ENCODE peak calls at places on chromosomes 16 and 17, in four cellular contexts. S, Q, P and M are unnamed samples.

GRCh38 chr17:63407741-63408330 is 38.3 kb downstream of the CYB561 start:
- DNase-seq in P (no peak), S (no peak), Q (no peak), M (no peak)

GRCh38 chr17:77140878-77141767 is at the start of gene SEC14L1:
- DNase-seq in P (no peak), Q (peak; percentile 68), S (peak; percentile 35), M (peak; percentile 77)

GRCh38 chr17:77281024-77281903 is 140.5 kb downstream of the SEC14L1 start:
- DNase-seq in P (no peak), Q (peak; percentile 65), S (peak; percentile 90), M (peak; percentile 95)

GRCh38 chr16:75250809-75251279 is 580 bp downstream of the BCAR1 start:
- DNase-seq in Q (peak; percentile 70), S (peak; percentile 62), P (no peak), M (peak; percentile 77)

GRCh38 chr17:50903604-50904521 is 37.7 kb upstream of the TOB1 start:
- DNase-seq in P (no peak), Q (no peak), S (no peak), M (no peak)

GRCh38 chr17:76480676-76481075 is 13.3 kb downstream of the AANAT start:
- DNase-seq in P (no peak), Q (no peak), S (no peak), M (no peak)

GRCh38 chr17:63138713-63139112 is 172.7 kb downstream of the TANC2 start:
- DNase-seq in S (no peak), P (no peak), Q (no peak), M (no peak)

GRCh38 chr17:2904135-2904534 is 107.9 kb downstream of the RAP1GAP2 start:
- DNase-seq in S (no peak), Q (no peak), P (no peak), M (no peak)

GRCh38 chr17:2980211-2980903 is 83.0 kb downstream of the OR1D5 start:
- DNase-seq in S (no peak), P (no peak), Q (no peak), M (no peak)

GRCh38 chr16:66131895-66132294 is 234.6 kb upstream of the CDH5 start:
- DNase-seq in Q (no peak), P (no peak), S (no peak), M (no peak)

GRCh38 chr17:142102-142661 is 4.8 kb downstream of the SCGB1C2 start:
- DNase-seq in S (peak; percentile 18), P (no peak), Q (peak; percentile 20), M (no peak)

GRCh38 chr17:27233783-27234182 is 60.1 kb upstream of the WSB1 start:
- DNase-seq in P (no peak), S (no peak), Q (no peak), M (no peak)

GRCh38 chr16:1532081-1532760 is 1.2 kb upstream of the TMEM204 start:
- DNase-seq in P (no peak), S (no peak), Q (no peak), M (no peak)

GRCh38 chr16:79466111-79466510 is 134.4 kb downstream of the MAF start:
- DNase-seq in S (no peak), P (no peak), Q (no peak), M (no peak)

GRCh38 chr17:36525113-36525512 is 9.6 kb downstream of the MYO19 start:
- DNase-seq in S (no peak), P (no peak), Q (no peak), M (no peak)

GRCh38 chr17:41013181-41013580 is 4.3 kb upstream of the KRTAP3-1 start:
- DNase-seq in S (no peak), Q (no peak), P (no peak), M (no peak)

GRCh38 chr17:75835315-75835987 is 8.8 kb downstream of the UNC13D start:
- DNase-seq in S (no peak), Q (no peak), P (no peak), M (peak; percentile 62)

GRCh38 chr17:11598274-11599221 is at the start of gene DNAH9:
- DNase-seq in P (no peak), S (no peak), Q (peak; percentile 66), M (peak; percentile 86)

GRCh38 chr16:4369006-4369766 is 2.5 kb upstream of the VASN start:
- DNase-seq in S (no peak), Q (no peak), P (no peak), M (no peak)

GRCh38 chr17:52170963-52171572 is 12.6 kb upstream of the CA10 start:
- DNase-seq in P (no peak), Q (peak; percentile 13), S (peak; percentile 21), M (no peak)

GRCh38 chr17:83171661-83172060 is 92.3 kb downstream of the METRNL start:
- DNase-seq in P (no peak), S (no peak), Q (no peak), M (peak; percentile 35)

GRCh38 chr17:38693700-38694329 is 11.3 kb upstream of the MLLT6 start:
- DNase-seq in S (no peak), P (no peak), Q (peak; percentile 48), M (no peak)

GRCh38 chr17:2029911-2030778 is at the start of gene DPH1:
- DNase-seq in P (peak; percentile 61), Q (peak; percentile 92), S (peak; percentile 91), M (peak; percentile 86)

GRCh38 chr16:7381671-7382070 is 49.0 kb downstream of the RBFOX1 start:
- DNase-seq in P (no peak), Q (no peak), S (no peak), M (no peak)

GRCh38 chr16:85385463-85386331 is 227.4 kb upstream of the GSE1 start:
- DNase-seq in P (no peak), S (no peak), Q (peak; percentile 54), M (peak; percentile 48)

DNA sequence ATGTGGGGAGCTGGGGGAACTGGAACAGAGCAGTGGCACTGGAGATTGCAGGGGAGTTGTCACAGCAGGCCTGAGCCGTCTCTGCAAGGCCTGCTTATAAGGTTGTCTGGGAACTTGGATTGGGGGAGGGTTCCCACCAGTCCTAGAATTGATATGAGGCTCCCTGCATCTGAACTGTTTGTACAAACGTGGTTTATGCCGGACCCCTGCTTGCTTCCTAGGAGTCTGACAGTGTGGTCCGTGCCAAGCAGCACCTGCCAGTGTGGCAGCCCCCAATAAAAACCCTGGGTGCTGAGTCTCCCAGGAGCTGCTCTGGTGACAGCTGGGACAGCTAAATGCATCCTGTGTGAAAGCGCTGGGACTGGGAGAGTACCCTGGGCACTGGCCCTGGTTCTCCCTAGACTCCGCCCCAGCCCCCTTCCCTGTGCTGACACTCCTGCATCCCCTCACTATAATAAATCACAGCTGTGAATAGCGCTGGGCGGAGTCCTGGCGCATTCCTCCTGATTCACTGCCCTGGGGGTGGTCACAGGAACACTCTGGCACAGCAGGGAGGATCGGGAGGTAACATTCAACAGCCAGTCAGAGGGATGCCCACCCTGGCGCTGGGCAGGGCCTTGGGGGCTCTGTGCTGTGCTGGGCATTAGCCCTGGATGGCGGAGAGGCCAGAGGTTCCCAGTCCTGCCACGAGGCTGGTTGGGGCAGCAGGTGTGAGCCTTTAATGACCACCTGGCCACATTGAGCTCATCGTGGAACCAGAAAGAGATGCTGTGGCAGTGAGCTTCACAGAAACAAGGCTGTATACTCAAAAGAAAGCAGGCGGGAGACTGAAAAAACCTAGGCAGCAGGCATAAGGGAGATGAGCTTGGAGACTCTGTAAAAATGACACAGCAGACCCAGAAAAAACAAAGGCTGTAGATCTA is 45.6 kb downstream of the RMI2 start:
- DNase-seq in S (no peak), P (no peak), Q (no peak), M (no peak)
- TF ChIP-seq FOXK2 in S (no peak), P (no peak), Q (no peak), M (no peak)

DNA sequence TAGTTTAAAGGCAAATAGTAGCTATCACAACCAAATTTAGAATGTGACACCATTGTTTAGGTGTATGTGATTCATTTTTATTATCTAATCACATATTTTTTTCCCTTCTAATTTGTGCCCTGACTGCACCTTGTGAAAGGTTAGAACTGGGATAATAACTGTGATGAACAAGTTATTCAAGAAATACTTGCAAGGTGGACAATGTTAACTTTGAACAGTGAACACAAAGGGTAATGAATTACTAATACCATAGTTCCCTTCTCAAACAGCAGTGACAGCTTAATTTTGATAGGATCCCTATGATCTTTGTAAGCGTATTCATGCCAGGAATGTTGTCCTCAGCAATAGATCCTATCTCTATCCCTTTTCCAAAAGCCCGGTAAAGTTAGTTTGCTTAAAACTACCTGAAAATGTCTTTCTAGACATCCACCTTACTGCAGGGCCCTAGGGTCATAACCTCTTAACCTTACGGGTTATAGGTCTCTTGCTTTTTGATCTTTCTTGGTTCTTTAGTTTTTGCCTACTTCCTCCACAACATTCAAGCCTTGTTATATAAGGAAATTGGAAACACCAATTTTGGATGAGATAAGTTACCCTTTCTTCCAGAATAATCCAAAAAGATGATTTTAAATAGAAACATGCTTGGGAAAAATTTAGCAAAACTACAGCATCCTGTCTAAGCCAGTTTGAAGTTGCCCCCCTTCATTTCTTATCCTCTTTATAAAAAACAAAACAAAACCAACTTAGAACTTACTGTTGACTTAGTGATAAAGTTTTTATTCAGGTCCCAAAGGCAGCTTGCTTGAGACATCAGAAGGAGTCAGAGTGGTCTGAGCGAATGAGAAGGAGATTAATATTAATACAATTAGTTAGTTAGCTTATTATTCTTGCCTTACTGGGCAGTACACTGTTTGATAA is 200.0 kb upstream of the TBX2 start:
- DNase-seq in P (no peak), S (no peak), Q (no peak), M (no peak)
- TF ChIP-seq FOXK2 in P (no peak), S (no peak), Q (no peak), M (no peak)

GRCh38 chr17:39972271-39972670 is 8.3 kb upstream of the PSMD3 start:
- DNase-seq in Q (no peak), S (no peak), P (no peak), M (no peak)
- TF ChIP-seq FOXK2 in Q (no peak), S (no peak), P (no peak), M (no peak)

GRCh38 chr17:7438050-7438614 is 1.2 kb upstream of the FGF11 start:
- DNase-seq in S (no peak), P (no peak), Q (no peak), M (peak; percentile 74)
- TF ChIP-seq FOXK2 in S (no peak), P (no peak), Q (no peak), M (no peak)

GRCh38 chr17:66002807-66003206 is 189.1 kb downstream of the CEP112 start:
- DNase-seq in Q (no peak), S (no peak), P (no peak), M (no peak)

GRCh38 chr17:66002063-66002585 is 189.8 kb downstream of the CEP112 start:
- DNase-seq in S (no peak), Q (no peak), P (no peak), M (no peak)

GRCh38 chr17:65994679-65995078 is 197.3 kb downstream of the CEP112 start:
- DNase-seq in Q (no peak), S (no peak), P (no peak), M (no peak)

GRCh38 chr17:65998675-65999074 is 193.3 kb downstream of the CEP112 start:
- DNase-seq in P (no peak), S (no peak), Q (no peak), M (no peak)

GRCh38 chr17:66000216-66000615 is 191.7 kb downstream of the CEP112 start:
- DNase-seq in S (no peak), P (no peak), Q (no peak), M (no peak)
- TF ChIP-seq FOXK2 in S (no peak), P (no peak), Q (no peak), M (no peak)

GRCh38 chr16:68412061-68412460 is 36.2 kb downstream of the SMPD3 start:
- DNase-seq in P (no peak), S (no peak), Q (no peak), M (no peak)

GRCh38 chr16:68411086-68411485 is 37.2 kb downstream of the SMPD3 start:
- DNase-seq in S (no peak), Q (no peak), P (no peak), M (no peak)

GRCh38 chr16:68417711-68418301 is 30.5 kb downstream of the SMPD3 start:
- DNase-seq in P (peak; percentile 73), S (no peak), Q (no peak), M (peak; percentile 13)

GRCh38 chr16:68416057-68417046 is 32.0 kb downstream of the SMPD3 start:
- DNase-seq in P (no peak), Q (no peak), S (no peak), M (no peak)

GRCh38 chr16:68414581-68414980 is 33.7 kb downstream of the SMPD3 start:
- DNase-seq in P (no peak), Q (no peak), S (no peak), M (no peak)
- TF ChIP-seq FOXK2 in P (no peak), Q (no peak), S (no peak), M (no peak)